ENCODE peak calls at places on chromosome 11, in eight cellular contexts. L, V, N, A, K, F, T and S are unnamed samples. For H3K27me3, the result is how much of the 10 kb centered on the place peaks cover.

GRCh38 chr11:7592706-7593105 is 78.9 kb downstream of the PPFIBP2 start:
- DNase-seq in L (peak), V (no peak), N (peak), A (no peak), K (no peak), F (no peak), T (no peak), S (peak)

GRCh38 chr11:128288368-128288767 is 299.0 kb downstream of the ETS1 start:
- DNase-seq in L (no peak), V (no peak), N (no peak), A (no peak), K (no peak), F (no peak), T (no peak), S (no peak)

GRCh38 chr11:99631618-99632017 is 610.9 kb downstream of the CNTN5 start:
- DNase-seq in L (no peak), V (no peak), N (no peak), A (no peak), K (no peak), F (no peak), T (no peak), S (no peak)

GRCh38 chr11:65381721-65382035 is 768 bp downstream of the SLC25A45 start:
- DNase-seq in L (peak), V (no peak), N (peak), A (no peak), K (no peak), F (no peak), T (no peak), S (no peak)

GRCh38 chr11:26910192-26910591 is 83.7 kb upstream of the FIBIN start:
- DNase-seq in L (no peak), V (no peak), N (no peak), A (no peak), K (no peak), F (no peak), T (no peak), S (no peak)

GRCh38 chr11:42465613-42466012 is 846.2 kb upstream of the API5 start:
- DNase-seq in L (no peak), V (no peak), N (no peak), A (no peak), K (no peak), F (no peak), T (no peak), S (no peak)

GRCh38 chr11:64534950-64535349 is 56.1 kb upstream of the SLC22A12 start:
- DNase-seq in L (no peak), V (no peak), N (peak), A (no peak), K (peak), F (no peak), T (no peak), S (no peak)

GRCh38 chr11:587978-588380 is 11.7 kb downstream of the PHRF1 start:
- DNase-seq in L (peak), V (peak), N (no peak), A (no peak), K (no peak), F (no peak), T (no peak), S (peak)

GRCh38 chr11:64339754-64340408 is at the start of gene CCDC88B:
- DNase-seq in L (peak), V (peak), N (peak), A (peak), K (no peak), F (no peak), T (no peak), S (peak)

GRCh38 chr11:129315781-129316579 is 59.7 kb upstream of the BARX2 start:
- DNase-seq in L (peak), V (peak), N (no peak), A (peak), K (no peak), F (peak), T (no peak), S (peak)

GRCh38 chr11:45593992-45594391 is 71.4 kb downstream of the CHST1 start:
- DNase-seq in L (no peak), V (no peak), N (no peak), A (no peak), K (no peak), F (peak), T (peak), S (no peak)

GRCh38 chr11:65150513-65151271 is 16.4 kb upstream of the SYVN1 start:
- DNase-seq in L (peak), V (peak), N (peak), A (peak), K (peak), F (no peak), T (peak), S (peak)

GRCh38 chr11:18270102-18270501 is 4.0 kb downstream of the SAA1 start:
- DNase-seq in L (no peak), V (no peak), N (no peak), A (no peak), K (no peak), F (peak), T (no peak), S (no peak)

GRCh38 chr11:18265949-18266348 is at the start of gene SAA1:
- DNase-seq in L (no peak), V (peak), N (no peak), A (no peak), K (no peak), F (no peak), T (no peak), S (no peak)

GRCh38 chr11:18264035-18264434 is 2.0 kb upstream of the SAA1 start:
- DNase-seq in L (no peak), V (no peak), N (no peak), A (no peak), K (no peak), F (no peak), T (no peak), S (no peak)

GRCh38 chr11:18261721-18262120 is 4.3 kb upstream of the SAA1 start:
- DNase-seq in L (no peak), V (no peak), N (no peak), A (no peak), K (no peak), F (no peak), T (no peak), S (no peak)

GRCh38 chr11:18264677-18265542 is 1.2 kb upstream of the SAA1 start:
- DNase-seq in L (no peak), V (no peak), N (no peak), A (no peak), K (no peak), F (no peak), T (no peak), S (no peak)
- H3K4me3 ChIP-seq in L (no peak), V (no peak), N (no peak), A (no peak), K (no peak), F (no peak), T (no peak), S (no peak)

GRCh38 chr11:134519788-134520187 is 107.7 kb upstream of the B3GAT1 start:
- DNase-seq in L (no peak), V (no peak), N (no peak), A (no peak), K (peak), F (no peak), T (no peak), S (no peak)
- H3K27me3 ChIP-seq in L (under half), V (under half), N (under half), A (under half), K (under half), F (under half), T (under half), S (under half)

DNA sequence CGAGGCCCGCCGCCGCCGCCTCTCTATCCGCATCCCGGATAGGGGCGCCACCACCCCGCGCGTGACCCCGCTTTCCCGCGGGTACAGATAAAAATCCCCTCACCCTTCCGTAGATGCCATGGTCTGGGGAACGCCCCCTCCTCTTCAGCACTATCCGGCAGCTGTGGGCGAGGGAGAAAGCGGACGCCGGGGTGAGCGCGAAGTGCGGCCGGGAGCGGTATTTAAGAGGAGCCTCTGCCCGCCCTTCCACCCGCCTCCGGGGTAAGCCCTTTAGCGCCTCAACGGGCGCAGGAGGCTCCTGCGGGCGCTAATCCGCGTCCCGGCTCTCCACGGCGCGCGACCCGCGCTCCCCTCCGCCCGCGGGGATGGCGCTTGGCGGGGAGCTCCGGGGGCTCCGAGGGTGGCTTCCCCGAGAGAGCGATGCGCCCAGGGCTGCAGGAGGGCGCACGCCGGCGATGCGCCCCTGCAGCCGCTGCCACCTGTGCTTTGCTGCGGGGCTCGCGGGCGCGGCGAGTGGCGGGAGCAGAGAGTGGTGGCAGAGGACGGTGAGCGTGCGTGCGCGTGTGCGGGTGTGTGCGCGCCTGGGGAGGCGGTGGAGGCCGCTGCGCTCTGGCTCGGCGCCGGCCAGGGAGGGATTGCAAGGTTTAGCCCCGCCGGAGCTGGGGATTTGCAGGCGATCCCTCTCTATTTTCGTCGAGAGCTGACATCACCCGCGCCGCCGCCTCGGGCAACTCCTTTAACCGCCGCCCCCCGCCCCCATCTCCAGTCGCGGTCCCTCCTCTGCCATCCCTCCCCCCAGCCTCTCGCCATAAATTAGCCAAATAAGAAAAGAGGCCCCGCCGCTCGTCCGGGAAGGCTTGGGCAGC is at the start of gene SLC1A2:
- DNase-seq in L (no peak), V (peak), N (peak), A (no peak), K (peak), F (peak), T (no peak), S (peak)
- H3K27ac ChIP-seq in L (no peak), V (no peak), N (no peak), A (no peak), K (no peak), F (no peak), T (no peak), S (no peak)

DNA sequence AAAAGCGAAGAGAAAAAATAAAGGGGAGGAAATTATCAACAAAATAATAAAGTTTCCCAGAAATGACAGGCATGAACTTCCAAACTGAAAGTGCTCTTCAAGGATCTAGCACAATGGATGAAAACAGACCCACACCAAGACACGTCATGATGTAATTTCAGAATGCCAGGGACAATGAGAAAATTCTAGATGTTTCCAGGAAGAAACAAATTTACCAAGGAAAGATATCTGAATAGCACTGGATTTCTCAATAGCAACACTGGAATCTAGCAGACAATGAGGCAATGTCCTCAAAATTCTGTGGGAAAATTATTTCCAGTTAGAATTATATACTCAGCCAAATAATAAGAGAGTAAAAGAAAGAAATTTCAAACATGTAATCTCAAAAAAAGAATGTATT is 46.0 kb downstream of the DENND5A start:
- DNase-seq in L (no peak), V (no peak), N (no peak), A (no peak), K (no peak), F (no peak), T (no peak), S (no peak)
- H3K4me3 ChIP-seq in L (no peak), V (no peak), N (no peak), A (no peak), K (no peak), F (no peak), T (no peak), S (no peak)

GRCh38 chr11:70924108-70924507 is 328.3 kb downstream of the SHANK2 start:
- DNase-seq in L (no peak), V (no peak), N (no peak), A (no peak), K (peak), F (no peak), T (no peak), S (no peak)
- H3K27me3 ChIP-seq in L (under half), V (under half), N (under half), A (under half), K (under half), F (under half), T (under half), S (under half)

GRCh38 chr11:58742140-58742539 is 10.4 kb upstream of the GLYAT start:
- DNase-seq in L (no peak), V (no peak), N (no peak), A (no peak), K (no peak), F (no peak), T (no peak), S (no peak)

GRCh38 chr11:58744988-58745704 is 13.4 kb upstream of the GLYAT start:
- DNase-seq in L (no peak), V (no peak), N (no peak), A (no peak), K (no peak), F (peak), T (no peak), S (no peak)

GRCh38 chr11:58741127-58741526 is 9.4 kb upstream of the GLYAT start:
- DNase-seq in L (no peak), V (no peak), N (no peak), A (no peak), K (no peak), F (no peak), T (no peak), S (no peak)

GRCh38 chr11:58745705-58746364 is 14.1 kb upstream of the GLYAT start:
- DNase-seq in L (no peak), V (no peak), N (no peak), A (no peak), K (no peak), F (no peak), T (no peak), S (no peak)

DNA sequence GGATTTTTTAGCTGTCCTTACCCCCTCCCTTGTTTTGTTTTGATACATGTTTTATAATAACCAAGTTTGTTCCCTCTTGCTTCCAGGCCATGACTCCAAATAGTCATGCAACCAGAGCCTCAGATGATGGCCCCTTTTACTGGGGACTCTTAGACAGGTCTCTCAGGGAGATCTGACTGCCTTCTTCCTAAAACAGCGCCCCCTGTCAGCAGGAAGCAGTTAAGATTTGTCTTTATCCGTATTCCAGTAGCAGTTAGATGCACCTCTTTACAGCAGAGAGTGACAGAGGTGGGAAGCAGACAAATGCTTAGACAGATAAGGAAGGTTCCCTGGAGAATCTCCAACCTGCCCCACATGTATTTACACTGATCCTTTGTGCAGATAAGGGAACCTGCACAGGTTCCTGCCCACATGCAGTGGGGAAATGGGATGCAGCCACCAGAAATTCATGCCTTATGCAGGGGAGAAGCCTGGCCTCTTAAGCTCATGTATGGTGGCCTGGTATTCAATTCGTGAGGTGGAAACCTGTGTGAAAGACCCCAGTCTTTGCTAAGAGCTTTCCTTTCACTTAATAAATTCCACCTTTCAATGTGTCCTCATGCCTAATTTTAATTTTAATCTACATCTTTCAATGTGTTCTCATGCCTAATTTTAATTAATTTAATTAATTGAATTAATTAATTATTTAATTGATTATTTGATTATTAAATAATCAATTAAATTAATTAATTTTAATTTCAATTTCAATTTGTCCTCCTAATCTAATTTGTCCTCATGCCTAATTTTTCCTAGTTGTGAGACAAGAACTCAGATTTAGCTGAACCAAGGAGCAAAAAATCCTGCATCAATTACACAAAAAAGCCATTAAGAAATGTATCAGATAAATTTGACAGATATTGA is 11.5 kb upstream of the GLYAT start:
- DNase-seq in L (no peak), V (no peak), N (no peak), A (no peak), K (no peak), F (peak), T (no peak), S (no peak)
- H3K27ac ChIP-seq in L (no peak), V (no peak), N (no peak), A (no peak), K (no peak), F (no peak), T (no peak), S (no peak)

GRCh38 chr11:12287009-12287373 is 90.4 kb upstream of the PARVA start:
- DNase-seq in L (peak), V (peak), N (no peak), A (peak), K (peak), F (no peak), T (no peak), S (no peak)
- H3K4me3 ChIP-seq in L (no peak), V (no peak), N (no peak), A (no peak), K (no peak), F (no peak), T (no peak), S (no peak)

DNA sequence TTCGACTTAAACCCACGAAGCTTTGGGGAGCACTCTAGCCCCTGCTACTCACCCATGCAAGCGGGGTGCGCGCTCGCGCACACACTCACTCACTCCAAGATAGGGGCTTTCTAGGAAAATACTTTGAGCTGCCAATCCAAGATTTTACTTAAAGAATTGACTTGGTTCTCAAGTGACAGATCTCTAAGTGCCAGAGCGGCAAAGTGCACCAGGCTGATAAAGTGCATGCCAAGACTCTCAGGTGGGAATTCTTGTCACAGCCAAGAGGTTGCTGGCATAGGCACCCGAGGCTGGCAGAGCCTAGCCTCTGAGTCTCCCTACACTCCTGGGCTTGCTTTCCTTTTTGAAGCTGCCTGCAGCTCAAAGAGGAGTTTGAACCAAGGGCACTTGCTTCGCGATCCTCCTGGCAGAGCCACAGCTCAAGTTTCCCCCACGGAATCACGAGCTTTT is 2.6 kb upstream of the ADM start:
- DNase-seq in L (peak), V (no peak), N (no peak), A (no peak), K (no peak), F (no peak), T (no peak), S (no peak)
- H3K27me3 ChIP-seq in L (under half), V (under half), N (under half), A (under half), K (under half), F (half or more), T (under half), S (under half)